ENCODE peak calls at places on chromosomes 3 and 15, in seven cellular contexts. W is fibroblast of pulmonary artery, K is AG10803, B is HL-60, X is endodermal cell, J is heart left ventricle, C is choroid plexus epithelial cell. O is an unnamed sample.

GRCh38 chr15:74317820-74318375 is 49.5 kb downstream of the CYP11A1 start:
- DNase-seq in W (peak), K (peak), B (no peak), X (no peak), J (peak), C (peak), O (peak)

GRCh38 chr15:92149469-92149868 is 244.2 kb upstream of the ST8SIA2 start:
- DNase-seq in W (no peak), K (peak), B (no peak), X (no peak), J (no peak), C (no peak), O (no peak)

GRCh38 chr3:71533588-71533987 is 49.9 kb downstream of the FOXP1 start:
- DNase-seq in W (no peak), K (no peak), B (no peak), X (no peak), J (no peak), C (no peak), O (no peak)

GRCh38 chr15:74827632-74828031 is 1.2 kb downstream of the CPLX3 start:
- DNase-seq in W (no peak), K (no peak), B (no peak), X (no peak), J (no peak), C (no peak), O (no peak)

GRCh38 chr3:4153771-4154170 is 149.4 kb upstream of the SETMAR start:
- DNase-seq in W (no peak), K (no peak), B (no peak), X (no peak), J (no peak), C (no peak), O (no peak)

GRCh38 chr3:155080692-155081091 is 573 bp downstream of the MME start:
- DNase-seq in W (peak), K (no peak), B (no peak), X (no peak), J (no peak), C (peak), O (no peak)

GRCh38 chr15:35557544-35557943 is 11.6 kb upstream of the DPH6 start:
- DNase-seq in W (peak), K (peak), B (no peak), X (no peak), J (no peak), C (peak), O (no peak)

GRCh38 chr15:96336045-96336642 is 5.6 kb downstream of the NR2F2 start:
- DNase-seq in W (no peak), K (no peak), B (no peak), X (no peak), J (no peak), C (peak), O (no peak)

GRCh38 chr3:58222161-58222724 is 11.5 kb upstream of the DNASE1L3 start:
- DNase-seq in W (no peak), K (no peak), B (no peak), X (peak), J (no peak), C (no peak), O (no peak)

GRCh38 chr3:38030126-38031021 is 932 bp upstream of the PLCD1 start:
- DNase-seq in W (no peak), K (no peak), B (no peak), X (peak), J (no peak), C (no peak), O (no peak)

GRCh38 chr3:141412936-141413354 is 44.6 kb downstream of the ZBTB38 start:
- DNase-seq in W (peak), K (peak), B (no peak), X (no peak), J (peak), C (peak), O (peak)

GRCh38 chr3:72663429-72663828 is 184.8 kb downstream of the SHQ1 start:
- DNase-seq in W (no peak), K (peak), B (no peak), X (no peak), J (no peak), C (no peak), O (no peak)

GRCh38 chr15:100266166-100266565 is 75.6 kb downstream of the ADAMTS17 start:
- DNase-seq in W (no peak), K (no peak), B (no peak), X (no peak), J (no peak), C (no peak), O (no peak)

GRCh38 chr3:50610992-50611463 is 546 bp downstream of the CISH start:
- DNase-seq in W (no peak), K (no peak), B (no peak), X (no peak), J (no peak), C (no peak), O (no peak)

GRCh38 chr3:47802734-47803477 is at the start of gene DHX30:
- DNase-seq in W (peak), K (peak), B (peak), X (peak), J (peak), C (peak), O (peak)

GRCh38 chr3:86990734-86991481 is at the start of gene VGLL3:
- DNase-seq in W (peak), K (peak), B (no peak), X (peak), J (peak), C (peak), O (peak)

GRCh38 chr15:95401586-95401985 is 928.9 kb upstream of the NR2F2 start:
- DNase-seq in W (no peak), K (peak), B (no peak), X (no peak), J (no peak), C (peak), O (no peak)

GRCh38 chr3:141457624-141458236 is 29.1 kb upstream of the RASA2 start:
- DNase-seq in W (no peak), K (peak), B (no peak), X (no peak), J (no peak), C (no peak), O (no peak)

GRCh38 chr3:177574232-177574856 is 377.1 kb upstream of the TBL1XR1 start:
- DNase-seq in W (peak), K (peak), B (no peak), X (peak), J (no peak), C (peak), O (peak)

GRCh38 chr3:141722076-141722475 is 16.0 kb upstream of the RNF7 start:
- DNase-seq in W (no peak), K (no peak), B (no peak), X (no peak), J (no peak), C (no peak), O (no peak)

GRCh38 chr3:182234881-182235280 is 523.2 kb downstream of the SOX2 start:
- DNase-seq in W (no peak), K (no peak), B (no peak), X (no peak), J (no peak), C (no peak), O (no peak)

GRCh38 chr3:170484869-170485268 is 66.2 kb downstream of the CLDN11 start:
- DNase-seq in W (no peak), K (no peak), B (no peak), X (no peak), J (no peak), C (no peak), O (no peak)

GRCh38 chr3:174232658-174233429 is 626.3 kb upstream of the NAALADL2 start:
- DNase-seq in W (no peak), K (no peak), B (no peak), X (peak), J (no peak), C (no peak), O (no peak)

GRCh38 chr15:101437209-101437608 is 52.3 kb downstream of the PCSK6 start:
- DNase-seq in W (no peak), K (no peak), B (no peak), X (no peak), J (no peak), C (no peak), O (no peak)

GRCh38 chr3:186108106-186108940 is 566 bp downstream of the ETV5 start:
- DNase-seq in W (peak), K (peak), B (peak), X (peak), J (peak), C (peak), O (peak)

GRCh38 chr15:88738796-88739195 is 64.4 kb upstream of the ACAN start:
- DNase-seq in W (no peak), K (no peak), B (no peak), X (no peak), J (no peak), C (no peak), O (no peak)

GRCh38 chr3:171982829-171983228 is 56.5 kb upstream of the FNDC3B start:
- DNase-seq in W (peak), K (peak), B (no peak), X (no peak), J (no peak), C (peak), O (no peak)

GRCh38 chr15:32130823-32131222 is 100.5 kb downstream of the CHRNA7 start:
- DNase-seq in W (no peak), K (no peak), B (no peak), X (no peak), J (no peak), C (no peak), O (no peak)

GRCh38 chr15:32132850-32133249 is 102.5 kb downstream of the CHRNA7 start:
- DNase-seq in W (no peak), K (no peak), B (no peak), X (no peak), J (no peak), C (no peak), O (no peak)

GRCh38 chr15:32131803-32132202 is 101.5 kb downstream of the CHRNA7 start:
- DNase-seq in W (no peak), K (no peak), B (no peak), X (no peak), J (no peak), C (no peak), O (no peak)

GRCh38 chr15:32134777-32135307 is 104.5 kb downstream of the CHRNA7 start:
- DNase-seq in W (no peak), K (no peak), B (no peak), X (no peak), J (no peak), C (no peak), O (peak)

GRCh38 chr15:32135326-32135725 is 105.0 kb downstream of the CHRNA7 start:
- DNase-seq in W (no peak), K (no peak), B (no peak), X (no peak), J (no peak), C (no peak), O (peak)
- TF ChIP-seq CTCF in W (no peak), K (no peak), B (no peak), X (no peak), J (no peak), C (no peak), O (no peak)

DNA sequence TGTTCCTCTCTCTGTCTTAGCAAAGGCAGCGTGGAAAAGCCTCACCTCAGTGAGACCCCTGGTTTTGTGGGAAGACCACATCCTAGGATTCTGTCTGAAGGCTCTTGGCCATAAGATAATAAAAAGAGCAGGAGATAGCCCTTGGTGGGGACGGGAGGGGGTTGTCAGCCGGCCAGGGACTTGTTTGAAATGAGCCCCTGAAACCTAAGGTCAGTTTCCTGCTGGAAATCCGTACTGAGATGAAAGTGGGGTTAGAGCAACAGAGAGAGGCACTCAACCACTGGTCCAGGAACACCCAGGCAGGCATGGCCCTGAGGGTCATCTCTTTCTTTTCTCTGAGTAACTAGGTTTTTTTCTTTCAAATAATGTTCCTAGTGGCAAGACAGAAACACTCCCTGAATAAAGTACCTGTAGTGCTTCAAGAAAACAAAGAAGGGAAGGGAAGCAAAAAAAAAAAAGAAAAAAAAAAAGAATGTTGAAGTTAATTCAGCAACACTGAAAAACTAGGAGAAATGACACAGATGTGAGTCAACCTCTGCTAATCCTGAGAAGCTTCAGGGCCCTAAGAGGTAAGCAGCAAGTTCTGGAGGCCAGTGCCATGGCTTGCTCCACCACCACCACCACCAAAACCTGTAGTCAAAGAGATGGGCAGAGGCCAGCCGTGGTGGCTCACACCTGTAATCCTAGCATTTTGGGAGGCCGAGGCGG is 3.2 kb downstream of the ITGB5 start:
- DNase-seq in W (no peak), K (peak), B (no peak), X (peak), J (no peak), C (no peak), O (no peak)
- H3K4me3 ChIP-seq in W (no peak), K (no peak), B (no peak), X (peak), J (no peak), C (no peak), O (no peak)

GRCh38 chr3:27533718-27534578 is 49.8 kb upstream of the SLC4A7 start:
- DNase-seq in W (peak), K (peak), B (no peak), X (peak), J (peak), C (peak), O (peak)
- TF ChIP-seq CTCF in W (peak), K (peak), B (no peak), X (peak), J (peak), C (peak), O (no peak)

GRCh38 chr15:84818221-84819131 is 1.3 kb downstream of the ALPK3 start:
- DNase-seq in W (peak), K (no peak), B (no peak), X (peak), J (peak), C (peak), O (peak)
- H3K4me3 ChIP-seq in W (no peak), K (no peak), B (no peak), X (peak), J (peak), C (no peak), O (no peak)

O was measured in body of pancreas.